ENCODE peak calls at places on chromosome 22, in five cellular contexts. B, G, T, C and E are unnamed samples.

GRCh38 chr22:36334838-36335603 is 52.7 kb downstream of the MYH9 start:
- DNase-seq in C (peak; percentile 85), G (no peak), T (no peak), B (no peak), E (no peak)

GRCh38 chr22:19019679-19020032 is 83.6 kb upstream of the PRODH start:
- DNase-seq in C (no peak), G (no peak), T (no peak), B (no peak), E (no peak)

GRCh38 chr22:21624120-21624879 is 5.5 kb downstream of the YDJC start:
- DNase-seq in G (peak; percentile 29), C (peak; percentile 62), T (no peak), B (no peak), E (no peak)

GRCh38 chr22:41216984-41217383 is 11.9 kb downstream of the L3MBTL2 start:
- DNase-seq in C (peak; percentile 32), B (no peak), G (no peak), T (no peak), E (no peak)

GRCh38 chr22:44933829-44934735 is 75.7 kb downstream of the PHF21B start:
- DNase-seq in C (no peak), B (no peak), T (no peak), G (no peak), E (no peak)

GRCh38 chr22:17665884-17666283 is 27.3 kb downstream of the BCL2L13 start:
- DNase-seq in B (no peak), G (no peak), C (peak; percentile 29), T (no peak), E (no peak)

GRCh38 chr22:48705159-48705916 is 1122.3 kb downstream of the BRD1 start:
- DNase-seq in G (no peak), B (no peak), C (no peak), T (no peak), E (no peak)

GRCh38 chr22:20257474-20258299 is 10.4 kb downstream of the RTN4R start:
- DNase-seq in B (no peak), T (no peak), C (no peak), G (no peak), E (no peak)

GRCh38 chr22:27987557-27987956 is 68.5 kb upstream of the PITPNB start:
- DNase-seq in G (no peak), C (peak; percentile 11), T (no peak), B (no peak), E (no peak)

GRCh38 chr22:24578355-24579241 is 14.3 kb downstream of the LRRC75B start:
- DNase-seq in G (no peak), C (peak; percentile 28), B (no peak), T (no peak), E (no peak)

GRCh38 chr22:46742576-46743221 is 4.6 kb upstream of the CERK start:
- DNase-seq in B (no peak), C (no peak), T (no peak), G (no peak), E (no peak)

GRCh38 chr22:31119026-31119717 is 3.6 kb upstream of the INPP5J start:
- DNase-seq in B (no peak), G (no peak), C (no peak), T (no peak), E (no peak)

GRCh38 chr22:17712441-17712840 is 61.8 kb downstream of the BID start:
- DNase-seq in C (peak; percentile 61), T (no peak), G (no peak), B (no peak), E (no peak)

GRCh38 chr22:35417606-35418005 is 17.7 kb downstream of the MCM5 start:
- DNase-seq in C (no peak), B (no peak), G (no peak), T (no peak), E (no peak)

GRCh38 chr22:43642319-43642718 is 169.8 kb downstream of the EFCAB6 start:
- DNase-seq in T (no peak), B (no peak), G (no peak), C (no peak), E (no peak)